ENCODE peak calls at places on chromosome 14, in five cellular contexts. M is H9, W is neuronal stem cell, B is trophoblast cell, C is neural progenitor cell. H is an unnamed sample.

GRCh38 chr14:93318927-93319326 is 13.9 kb downstream of the BTBD7 start:
- DNase-seq in C (no peak), B (no peak), W (no peak), M (no peak), H (no peak)

GRCh38 chr14:102138935-102139247 is 806 bp upstream of the WDR20 start:
- DNase-seq in W (no peak), B (peak; percentile 54), M (no peak), C (no peak), H (no peak)

GRCh38 chr14:35365130-35366047 is 39.2 kb downstream of the NFKBIA start:
- DNase-seq in C (no peak), B (peak; percentile 85), M (no peak), W (no peak), H (peak; percentile 89)

GRCh38 chr14:34356267-34356660 is 105.8 kb downstream of the SPTSSA start:
- DNase-seq in B (no peak), W (no peak), M (no peak), C (no peak), H (peak; percentile 24)

GRCh38 chr14:36952702-36953101 is 219.7 kb downstream of the SLC25A21 start:
- DNase-seq in C (no peak), W (no peak), B (peak; percentile 18), M (no peak), H (peak; percentile 84)

GRCh38 chr14:26934151-26934550 is 336.3 kb upstream of the NOVA1 start:
- DNase-seq in W (no peak), C (no peak), B (no peak), M (no peak), H (no peak)

GRCh38 chr14:21026988-21027315 is 2.1 kb upstream of the NDRG2 start:
- DNase-seq in B (no peak), M (no peak), C (no peak), W (no peak), H (no peak)

GRCh38 chr14:49250517-49250916 is 335.7 kb downstream of the RPS29 start:
- DNase-seq in W (no peak), C (no peak), B (no peak), M (no peak), H (no peak)

GRCh38 chr14:69152181-69152943 is 557 bp downstream of the DCAF5 start:
- DNase-seq in C (peak; percentile 70), W (peak; percentile 42), B (peak; percentile 31), M (peak; percentile 74), H (peak; percentile 51)

GRCh38 chr14:55136241-55136640 is 7.2 kb downstream of the LGALS3 start:
- DNase-seq in M (no peak), C (no peak), B (peak; percentile 29), W (no peak), H (peak; percentile 77)

GRCh38 chr14:77359626-77360025 is 17.3 kb downstream of the TMED8 start:
- DNase-seq in C (no peak), W (no peak), B (no peak), M (no peak), H (no peak)

DNA sequence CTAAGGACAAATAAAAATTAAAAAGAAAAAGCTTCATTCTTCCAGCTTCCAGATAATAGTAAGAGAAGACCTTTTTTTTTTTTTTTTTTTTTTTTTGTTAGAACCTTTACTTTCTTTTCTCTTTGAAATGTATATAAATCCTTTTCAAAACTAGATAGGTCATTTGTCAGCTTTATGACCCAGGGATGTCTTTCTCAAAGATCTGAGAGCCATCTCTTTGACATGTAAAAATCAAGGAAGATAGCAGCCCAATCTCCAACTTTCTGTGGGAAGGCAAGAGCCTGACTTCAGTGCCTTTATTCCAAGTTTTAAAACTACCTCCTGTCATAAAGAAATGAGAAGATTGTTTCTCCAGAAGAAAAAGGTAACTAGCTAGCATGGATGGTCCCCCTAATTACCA is 203.3 kb upstream of the LRFN5 start:
- DNase-seq in W (no peak), B (no peak), M (no peak), C (no peak), H (no peak)
- H3K4me1 ChIP-seq in W (peaks cover 2% of the 10 kb centered on the region), B (no peaks in the 10 kb centered on the region), M (peaks cover 3% of the 10 kb centered on the region), C (peaks cover 14% of the 10 kb centered on the region), H (no peaks in the 10 kb centered on the region)

DNA sequence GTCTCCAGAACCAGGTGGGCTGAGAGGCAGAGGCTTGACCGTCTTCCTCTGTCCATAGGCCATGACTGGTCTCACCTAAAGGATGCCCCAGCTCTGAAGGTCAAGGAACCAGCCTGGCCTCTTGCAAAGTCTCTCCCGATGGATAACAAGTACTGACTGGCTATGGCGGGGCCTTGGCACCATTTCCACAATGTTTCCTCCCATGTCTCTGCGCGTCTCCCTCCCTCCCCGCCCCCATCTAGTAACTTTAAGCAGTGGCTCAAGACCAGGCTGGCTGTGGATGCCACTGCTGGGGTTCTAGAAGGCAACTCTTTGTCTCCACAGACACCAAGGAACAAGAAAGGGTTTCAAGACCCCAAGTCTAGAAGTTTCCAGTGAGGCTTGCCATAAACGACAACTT is 275.5 kb downstream of the DPF3 start:
- DNase-seq in C (no peak), B (no peak), W (no peak), M (no peak), H (no peak)
- H2AFZ ChIP-seq in C (peak overlapping the region; percentile 89), B (peak overlapping the region; percentile 20), W (peak overlapping the region; percentile 84), M (no peak overlapping the region), H (no peak overlapping the region)

GRCh38 chr14:63673882-63674497 is 32.3 kb upstream of the WDR89 start:
- DNase-seq in M (no peak), B (peak; percentile 56), W (no peak), C (no peak), H (no peak)

GRCh38 chr14:63670692-63671091 is 29.0 kb upstream of the WDR89 start:
- DNase-seq in B (no peak), C (no peak), M (no peak), W (no peak), H (no peak)

GRCh38 chr14:63671987-63672386 is 30.3 kb upstream of the WDR89 start:
- DNase-seq in C (no peak), W (no peak), B (no peak), M (no peak), H (no peak)

GRCh38 chr14:63672417-63673180 is 30.9 kb upstream of the WDR89 start:
- DNase-seq in W (no peak), B (peak; percentile 61), C (no peak), M (no peak), H (no peak)

DNA sequence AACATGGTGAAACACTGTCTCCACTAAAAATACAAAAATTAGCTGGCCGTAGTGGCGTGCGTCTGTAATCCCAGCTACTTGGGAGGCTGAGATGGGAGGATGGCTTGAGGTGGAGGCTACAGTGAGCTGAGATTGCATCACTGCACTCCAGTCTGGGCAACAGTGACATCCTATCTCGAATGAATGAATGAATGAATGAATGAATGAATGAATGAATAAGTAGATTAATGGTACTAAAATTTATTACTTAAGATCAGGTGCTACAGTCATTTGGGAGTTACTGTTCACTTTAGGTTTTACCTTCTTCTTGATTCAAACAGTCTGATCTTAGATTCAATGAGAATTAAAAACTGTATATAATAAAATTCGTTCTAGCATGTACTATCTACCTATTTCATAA is 31.6 kb upstream of the WDR89 start:
- DNase-seq in M (no peak), W (no peak), C (no peak), B (no peak), H (no peak)
- H3K4me1 ChIP-seq in M (no peaks in the 10 kb centered on the region), W (no peaks in the 10 kb centered on the region), C (no peaks in the 10 kb centered on the region), B (peaks cover 7% of the 10 kb centered on the region), H (no peaks in the 10 kb centered on the region)

DNA sequence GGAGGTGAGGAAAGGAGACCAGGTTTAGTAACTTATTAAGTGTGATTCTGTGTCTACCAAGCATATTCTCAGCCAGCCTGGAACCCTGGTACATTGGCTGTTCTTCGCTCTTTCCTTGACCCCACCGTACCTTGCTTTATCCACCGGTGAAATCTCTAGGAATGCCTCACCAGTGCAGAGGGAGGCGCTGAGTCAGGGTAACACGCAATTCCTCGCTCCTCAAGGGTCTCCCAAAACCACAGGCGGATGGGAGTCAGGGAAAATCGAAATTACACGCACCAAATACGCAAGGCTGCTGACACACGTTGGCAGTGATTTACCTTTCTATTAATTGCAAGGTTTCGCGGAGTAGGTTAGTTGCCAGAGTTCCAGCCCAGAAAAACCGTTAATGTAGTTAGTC is 848 bp downstream of the L3HYPDH start:
- DNase-seq in W (no peak), C (no peak), M (no peak), B (no peak), H (peak; percentile 58)
- H2AFZ ChIP-seq in W (peak overlapping the region; percentile 98), C (peak overlapping the region; percentile 90), M (no peak overlapping the region), B (peak overlapping the region; percentile 94), H (peak overlapping the region; percentile 16)

DNA sequence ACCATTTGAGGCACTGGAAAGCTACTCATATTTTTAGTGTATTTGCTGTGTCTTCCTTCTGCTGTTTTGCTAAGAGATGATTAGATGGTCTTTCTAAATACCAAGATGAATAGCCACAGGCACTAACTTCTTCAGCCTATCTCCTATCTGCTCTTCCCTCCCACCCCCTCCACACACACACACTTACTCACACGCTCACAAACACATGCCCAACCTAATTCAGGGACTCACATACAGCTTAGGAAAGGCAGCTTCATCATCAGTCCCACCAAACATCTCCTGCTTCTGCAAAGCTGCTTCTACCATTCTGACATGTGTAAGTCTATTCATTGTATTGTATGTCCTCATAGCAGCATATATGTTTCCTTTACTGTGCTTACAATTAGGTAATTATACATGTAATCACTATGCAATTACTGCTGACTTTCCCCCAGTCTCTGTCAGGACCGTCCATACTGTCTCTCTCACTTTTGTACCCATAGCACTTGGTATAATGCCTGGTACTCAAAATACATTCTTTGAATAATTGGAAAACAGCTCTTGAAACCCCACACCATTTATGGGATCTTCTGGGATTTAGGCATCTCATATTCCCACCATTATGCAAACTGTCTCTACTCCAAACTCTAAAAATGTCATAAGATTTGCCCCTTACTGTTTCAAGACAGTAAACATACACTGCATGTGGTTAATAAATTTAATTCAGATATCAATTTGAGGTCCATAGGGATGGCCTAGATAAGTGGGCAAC is 83.3 kb upstream of the HIF1A start:
- DNase-seq in W (no peak), M (no peak), C (no peak), B (no peak), H (no peak)
- H3K4me1 ChIP-seq in W (peaks cover 15% of the 10 kb centered on the region), M (peaks cover 25% of the 10 kb centered on the region), C (peaks cover 31% of the 10 kb centered on the region), B (peaks cover 21% of the 10 kb centered on the region), H (peaks cover 6% of the 10 kb centered on the region)

DNA sequence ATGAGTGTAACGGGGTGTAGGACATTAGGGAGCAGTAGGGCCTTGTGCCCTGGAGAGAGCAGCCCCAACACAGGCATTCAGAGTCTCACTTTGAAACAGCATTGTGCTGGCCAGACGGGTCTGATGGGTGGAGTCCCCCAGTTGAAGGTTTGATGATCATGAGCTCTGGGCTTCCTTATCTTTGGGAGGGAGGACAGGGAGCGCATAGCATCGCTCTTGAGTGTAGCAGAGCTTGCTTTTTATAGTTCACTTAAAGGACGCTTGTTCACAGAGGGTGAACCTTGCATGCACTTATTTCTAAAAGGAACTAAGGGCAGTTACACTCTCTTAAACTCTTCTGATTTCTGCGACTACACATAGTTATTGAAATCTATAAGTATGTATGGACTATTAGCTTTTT is 10.6 kb downstream of the KCNK13 start:
- DNase-seq in M (no peak), W (no peak), B (no peak), C (no peak), H (no peak)
- H2AFZ ChIP-seq in M (no peak overlapping the region), W (no peak overlapping the region), B (no peak overlapping the region), C (no peak overlapping the region), H (no peak overlapping the region)

GRCh38 chr14:45089813-45090212 is 5.9 kb downstream of the PRPF39 start:
- DNase-seq in W (no peak), B (no peak), C (no peak), M (no peak), H (peak; percentile 75)
- H3K4me1 ChIP-seq in W (no peaks in the 10 kb centered on the region), B (peaks cover 3% of the 10 kb centered on the region), C (peaks cover 16% of the 10 kb centered on the region), M (no peaks in the 10 kb centered on the region), H (no peaks in the 10 kb centered on the region)